ENCODE peak calls at places on chromosomes 6 and 20, in six cellular contexts. One of them, this sample, is unnamed.

GRCh38 chr20:49276201-49276894 is 1.5 kb downstream of the ZNFX1 start:
- DNase-seq in dermis blood vessel endothelial cell: peak
- DNase-seq in amniotic epithelial cell: peak
- DNase-seq in activated naive CD8-positive, alpha-beta T cell treated with anti-CD3 and anti-CD28 coated beads for 36 hours: peak
- DNase-seq in A172: peak
- DNase-seq in stimulated activated CD4-positive, alpha-beta T cell treated with anti-CD3 and anti-CD28 coated beads, TNF-alpha, amount 100 ng/mL, for 24 hours: no peak
- DNase-seq in this sample: no peak

GRCh38 chr20:20755674-20756319 is 43.4 kb upstream of the RALGAPA2 start:
- DNase-seq in amniotic epithelial cell: no peak
- DNase-seq in A172: no peak
- DNase-seq in activated naive CD8-positive, alpha-beta T cell treated with anti-CD3 and anti-CD28 coated beads for 36 hours: no peak
- DNase-seq in dermis blood vessel endothelial cell: no peak
- DNase-seq in stimulated activated CD4-positive, alpha-beta T cell treated with anti-CD3 and anti-CD28 coated beads, TNF-alpha, amount 100 ng/mL, for 24 hours: no peak
- DNase-seq in this sample: no peak

GRCh38 chr20:10672579-10673127 is 1.1 kb downstream of the JAG1 start:
- DNase-seq in stimulated activated CD4-positive, alpha-beta T cell treated with anti-CD3 and anti-CD28 coated beads, TNF-alpha, amount 100 ng/mL, for 24 hours: no peak
- DNase-seq in dermis blood vessel endothelial cell: peak
- DNase-seq in amniotic epithelial cell: peak
- DNase-seq in A172: peak
- DNase-seq in activated naive CD8-positive, alpha-beta T cell treated with anti-CD3 and anti-CD28 coated beads for 36 hours: peak
- DNase-seq in this sample: peak

GRCh38 chr6:37190159-37190535 is 20.2 kb downstream of the PIM1 start:
- DNase-seq in stimulated activated CD4-positive, alpha-beta T cell treated with anti-CD3 and anti-CD28 coated beads, TNF-alpha, amount 100 ng/mL, for 24 hours: no peak
- DNase-seq in A172: no peak
- DNase-seq in dermis blood vessel endothelial cell: no peak
- DNase-seq in activated naive CD8-positive, alpha-beta T cell treated with anti-CD3 and anti-CD28 coated beads for 36 hours: no peak
- DNase-seq in amniotic epithelial cell: peak
- DNase-seq in this sample: no peak

GRCh38 chr20:59382907-59383306 is 82.5 kb downstream of the EDN3 start:
- DNase-seq in A172: no peak
- DNase-seq in amniotic epithelial cell: no peak
- DNase-seq in activated naive CD8-positive, alpha-beta T cell treated with anti-CD3 and anti-CD28 coated beads for 36 hours: no peak
- DNase-seq in stimulated activated CD4-positive, alpha-beta T cell treated with anti-CD3 and anti-CD28 coated beads, TNF-alpha, amount 100 ng/mL, for 24 hours: no peak
- DNase-seq in dermis blood vessel endothelial cell: no peak
- DNase-seq in this sample: no peak

GRCh38 chr6:130178692-130179091 is 44.1 kb downstream of the SAMD3 start:
- DNase-seq in amniotic epithelial cell: peak
- DNase-seq in activated naive CD8-positive, alpha-beta T cell treated with anti-CD3 and anti-CD28 coated beads for 36 hours: no peak
- DNase-seq in A172: peak
- DNase-seq in stimulated activated CD4-positive, alpha-beta T cell treated with anti-CD3 and anti-CD28 coated beads, TNF-alpha, amount 100 ng/mL, for 24 hours: no peak
- DNase-seq in dermis blood vessel endothelial cell: peak
- DNase-seq in this sample: no peak

GRCh38 chr6:67952121-67952520 is 683.0 kb upstream of the ADGRB3 start:
- DNase-seq in dermis blood vessel endothelial cell: no peak
- DNase-seq in stimulated activated CD4-positive, alpha-beta T cell treated with anti-CD3 and anti-CD28 coated beads, TNF-alpha, amount 100 ng/mL, for 24 hours: no peak
- DNase-seq in A172: peak
- DNase-seq in activated naive CD8-positive, alpha-beta T cell treated with anti-CD3 and anti-CD28 coated beads for 36 hours: no peak
- DNase-seq in amniotic epithelial cell: peak
- DNase-seq in this sample: peak

GRCh38 chr6:73285674-73286283 is 22.8 kb upstream of the KHDC1 start:
- DNase-seq in stimulated activated CD4-positive, alpha-beta T cell treated with anti-CD3 and anti-CD28 coated beads, TNF-alpha, amount 100 ng/mL, for 24 hours: no peak
- DNase-seq in amniotic epithelial cell: peak
- DNase-seq in activated naive CD8-positive, alpha-beta T cell treated with anti-CD3 and anti-CD28 coated beads for 36 hours: no peak
- DNase-seq in A172: peak
- DNase-seq in dermis blood vessel endothelial cell: peak
- DNase-seq in this sample: peak

GRCh38 chr20:43751167-43752050 is 24.6 kb upstream of the GTSF1L start:
- DNase-seq in activated naive CD8-positive, alpha-beta T cell treated with anti-CD3 and anti-CD28 coated beads for 36 hours: peak
- DNase-seq in A172: peak
- DNase-seq in dermis blood vessel endothelial cell: peak
- DNase-seq in amniotic epithelial cell: peak
- DNase-seq in stimulated activated CD4-positive, alpha-beta T cell treated with anti-CD3 and anti-CD28 coated beads, TNF-alpha, amount 100 ng/mL, for 24 hours: peak
- DNase-seq in this sample: no peak

GRCh38 chr20:62120990-62121775 is 1.1 kb upstream of the LSM14B start:
- DNase-seq in amniotic epithelial cell: peak
- DNase-seq in A172: no peak
- DNase-seq in activated naive CD8-positive, alpha-beta T cell treated with anti-CD3 and anti-CD28 coated beads for 36 hours: no peak
- DNase-seq in dermis blood vessel endothelial cell: peak
- DNase-seq in stimulated activated CD4-positive, alpha-beta T cell treated with anti-CD3 and anti-CD28 coated beads, TNF-alpha, amount 100 ng/mL, for 24 hours: no peak
- DNase-seq in this sample: peak

GRCh38 chr20:56429496-56429895 is 17.4 kb downstream of the CASS4 start:
- DNase-seq in dermis blood vessel endothelial cell: peak
- DNase-seq in amniotic epithelial cell: peak
- DNase-seq in A172: peak
- DNase-seq in activated naive CD8-positive, alpha-beta T cell treated with anti-CD3 and anti-CD28 coated beads for 36 hours: peak
- DNase-seq in stimulated activated CD4-positive, alpha-beta T cell treated with anti-CD3 and anti-CD28 coated beads, TNF-alpha, amount 100 ng/mL, for 24 hours: no peak
- DNase-seq in this sample: peak

GRCh38 chr20:58712116-58712822 is 19.7 kb downstream of the NPEPL1 start:
- DNase-seq in stimulated activated CD4-positive, alpha-beta T cell treated with anti-CD3 and anti-CD28 coated beads, TNF-alpha, amount 100 ng/mL, for 24 hours: no peak
- DNase-seq in amniotic epithelial cell: no peak
- DNase-seq in A172: no peak
- DNase-seq in dermis blood vessel endothelial cell: no peak
- DNase-seq in activated naive CD8-positive, alpha-beta T cell treated with anti-CD3 and anti-CD28 coated beads for 36 hours: no peak
- DNase-seq in this sample: no peak

GRCh38 chr6:160520043-160520904 is 143.8 kb downstream of the LPA start:
- DNase-seq in dermis blood vessel endothelial cell: peak
- DNase-seq in stimulated activated CD4-positive, alpha-beta T cell treated with anti-CD3 and anti-CD28 coated beads, TNF-alpha, amount 100 ng/mL, for 24 hours: peak
- DNase-seq in A172: peak
- DNase-seq in activated naive CD8-positive, alpha-beta T cell treated with anti-CD3 and anti-CD28 coated beads for 36 hours: peak
- DNase-seq in amniotic epithelial cell: peak
- DNase-seq in this sample: peak